ENCODE peak calls at places on chromosomes 3 and 15, in four cellular contexts. One of them, this sample, is unnamed.

GRCh38 chr15:29952245-29952644 is 130.0 kb upstream of the TJP1 start:
- DNase-seq in neuronal stem cell: no peak
- DNase-seq in T-helper 17 cell: no peak
- DNase-seq in activated naive CD8-positive, alpha-beta T cell treated with anti-CD3 and anti-CD28 coated beads, Interleukin-2, amount 10 ng/mL, durations not matched to agents 7 days and 5 days: no peak
- DNase-seq in this sample: peak

GRCh38 chr15:70854669-70854976 is 666 bp upstream of the LARP6 start:
- DNase-seq in neuronal stem cell: peak
- DNase-seq in T-helper 17 cell: no peak
- DNase-seq in activated naive CD8-positive, alpha-beta T cell treated with anti-CD3 and anti-CD28 coated beads, Interleukin-2, amount 10 ng/mL, durations not matched to agents 7 days and 5 days: no peak
- DNase-seq in this sample: no peak

GRCh38 chr3:79032686-79033318 is 735.0 kb downstream of the ROBO1 start:
- DNase-seq in neuronal stem cell: peak
- DNase-seq in T-helper 17 cell: no peak
- DNase-seq in activated naive CD8-positive, alpha-beta T cell treated with anti-CD3 and anti-CD28 coated beads, Interleukin-2, amount 10 ng/mL, durations not matched to agents 7 days and 5 days: no peak
- DNase-seq in this sample: peak

GRCh38 chr3:45547764-45548683 is 46.5 kb upstream of the LIMD1 start:
- DNase-seq in neuronal stem cell: no peak
- DNase-seq in T-helper 17 cell: no peak
- DNase-seq in activated naive CD8-positive, alpha-beta T cell treated with anti-CD3 and anti-CD28 coated beads, Interleukin-2, amount 10 ng/mL, durations not matched to agents 7 days and 5 days: no peak
- DNase-seq in this sample: no peak

GRCh38 chr3:46908294-46908985 is 30.9 kb downstream of the PTH1R start:
- DNase-seq in neuronal stem cell: no peak
- DNase-seq in T-helper 17 cell: no peak
- DNase-seq in activated naive CD8-positive, alpha-beta T cell treated with anti-CD3 and anti-CD28 coated beads, Interleukin-2, amount 10 ng/mL, durations not matched to agents 7 days and 5 days: peak
- DNase-seq in this sample: no peak

GRCh38 chr3:30258426-30259392 is 347.7 kb upstream of the TGFBR2 start:
- DNase-seq in neuronal stem cell: no peak
- DNase-seq in T-helper 17 cell: no peak
- DNase-seq in activated naive CD8-positive, alpha-beta T cell treated with anti-CD3 and anti-CD28 coated beads, Interleukin-2, amount 10 ng/mL, durations not matched to agents 7 days and 5 days: no peak
- DNase-seq in this sample: peak

GRCh38 chr3:50559702-50560101 is 7.8 kb downstream of the C3orf18 start:
- DNase-seq in neuronal stem cell: no peak
- DNase-seq in T-helper 17 cell: no peak
- DNase-seq in activated naive CD8-positive, alpha-beta T cell treated with anti-CD3 and anti-CD28 coated beads, Interleukin-2, amount 10 ng/mL, durations not matched to agents 7 days and 5 days: no peak
- DNase-seq in this sample: no peak

GRCh38 chr3:106635271-106635670 is 742.0 kb upstream of the CCDC54 start:
- DNase-seq in neuronal stem cell: no peak
- DNase-seq in T-helper 17 cell: no peak
- DNase-seq in activated naive CD8-positive, alpha-beta T cell treated with anti-CD3 and anti-CD28 coated beads, Interleukin-2, amount 10 ng/mL, durations not matched to agents 7 days and 5 days: no peak
- DNase-seq in this sample: no peak

GRCh38 chr3:130688015-130688414 is 58.6 kb downstream of the PIK3R4 start:
- DNase-seq in neuronal stem cell: no peak
- DNase-seq in T-helper 17 cell: no peak
- DNase-seq in activated naive CD8-positive, alpha-beta T cell treated with anti-CD3 and anti-CD28 coated beads, Interleukin-2, amount 10 ng/mL, durations not matched to agents 7 days and 5 days: no peak
- DNase-seq in this sample: no peak

GRCh38 chr15:79209690-79210089 is 72.8 kb upstream of the ANKRD34C start:
- DNase-seq in neuronal stem cell: no peak
- DNase-seq in T-helper 17 cell: no peak
- DNase-seq in activated naive CD8-positive, alpha-beta T cell treated with anti-CD3 and anti-CD28 coated beads, Interleukin-2, amount 10 ng/mL, durations not matched to agents 7 days and 5 days: no peak
- DNase-seq in this sample: peak

GRCh38 chr3:104596551-104596950 is 770.2 kb upstream of the ALCAM start:
- DNase-seq in neuronal stem cell: peak
- DNase-seq in T-helper 17 cell: no peak
- DNase-seq in activated naive CD8-positive, alpha-beta T cell treated with anti-CD3 and anti-CD28 coated beads, Interleukin-2, amount 10 ng/mL, durations not matched to agents 7 days and 5 days: no peak
- DNase-seq in this sample: peak

GRCh38 chr3:170585937-170586310 is at the start of gene SLC7A14:
- DNase-seq in neuronal stem cell: no peak
- DNase-seq in T-helper 17 cell: no peak
- DNase-seq in activated naive CD8-positive, alpha-beta T cell treated with anti-CD3 and anti-CD28 coated beads, Interleukin-2, amount 10 ng/mL, durations not matched to agents 7 days and 5 days: no peak
- DNase-seq in this sample: peak

GRCh38 chr15:59501531-59502113 is 63.6 kb downstream of the FAM81A start:
- DNase-seq in neuronal stem cell: peak
- DNase-seq in T-helper 17 cell: no peak
- DNase-seq in activated naive CD8-positive, alpha-beta T cell treated with anti-CD3 and anti-CD28 coated beads, Interleukin-2, amount 10 ng/mL, durations not matched to agents 7 days and 5 days: no peak
- DNase-seq in this sample: peak

GRCh38 chr3:55906896-55907295 is 419.8 kb upstream of the WNT5A start:
- DNase-seq in neuronal stem cell: no peak
- DNase-seq in T-helper 17 cell: no peak
- DNase-seq in activated naive CD8-positive, alpha-beta T cell treated with anti-CD3 and anti-CD28 coated beads, Interleukin-2, amount 10 ng/mL, durations not matched to agents 7 days and 5 days: no peak
- DNase-seq in this sample: no peak